ENCODE peak calls at places on chromosomes 1 and 21, in ten cellular contexts. One of them, this sample, is unnamed.

GRCh38 chr1:197485790-197486189 is 217.7 kb downstream of the CRB1 start:
- DNase-seq in GM12891: no peak
- DNase-seq in A549: no peak
- DNase-seq in Peyer's patch: no peak
- DNase-seq in IMR-90: no peak
- DNase-seq in endothelial cell of umbilical vein: peak; percentile 43
- DNase-seq in suprapubic skin: no peak
- DNase-seq in upper lobe of left lung: no peak
- DNase-seq in heart left ventricle: no peak
- DNase-seq in ovary: no peak
- DNase-seq in this sample: no peak

GRCh38 chr1:87182611-87183010 is 146.1 kb upstream of the LMO4 start:
- DNase-seq in GM12891: no peak
- DNase-seq in A549: no peak
- DNase-seq in Peyer's patch: no peak
- DNase-seq in IMR-90: no peak
- DNase-seq in endothelial cell of umbilical vein: no peak
- DNase-seq in suprapubic skin: no peak
- DNase-seq in upper lobe of left lung: no peak
- DNase-seq in heart left ventricle: no peak
- DNase-seq in ovary: no peak
- DNase-seq in this sample: no peak

GRCh38 chr1:157113631-157114030 is 14.0 kb upstream of the ETV3L start:
- DNase-seq in GM12891: no peak
- DNase-seq in A549: no peak
- DNase-seq in Peyer's patch: no peak
- DNase-seq in IMR-90: no peak
- DNase-seq in endothelial cell of umbilical vein: no peak
- DNase-seq in suprapubic skin: peak; percentile 60
- DNase-seq in upper lobe of left lung: no peak
- DNase-seq in heart left ventricle: no peak
- DNase-seq in ovary: no peak
- DNase-seq in this sample: no peak

GRCh38 chr1:80250573-80251168 is 1244.1 kb upstream of the ADGRL4 start:
- DNase-seq in GM12891: no peak
- DNase-seq in A549: no peak
- DNase-seq in Peyer's patch: no peak
- DNase-seq in IMR-90: no peak
- DNase-seq in endothelial cell of umbilical vein: no peak
- DNase-seq in suprapubic skin: no peak
- DNase-seq in upper lobe of left lung: no peak
- DNase-seq in heart left ventricle: no peak
- DNase-seq in ovary: no peak
- DNase-seq in this sample: no peak

GRCh38 chr1:56709269-56709880 is 64.3 kb downstream of the PRKAA2 start:
- DNase-seq in GM12891: no peak
- DNase-seq in A549: peak; percentile 19
- DNase-seq in Peyer's patch: no peak
- DNase-seq in IMR-90: peak; percentile 65
- DNase-seq in endothelial cell of umbilical vein: peak; percentile 69
- DNase-seq in suprapubic skin: no peak
- DNase-seq in upper lobe of left lung: no peak
- DNase-seq in heart left ventricle: no peak
- DNase-seq in ovary: no peak
- DNase-seq in this sample: peak; percentile 54

GRCh38 chr1:163399976-163400375 is 78.2 kb downstream of the NUF2 start:
- DNase-seq in GM12891: no peak
- DNase-seq in A549: no peak
- DNase-seq in Peyer's patch: no peak
- DNase-seq in IMR-90: no peak
- DNase-seq in endothelial cell of umbilical vein: no peak
- DNase-seq in suprapubic skin: no peak
- DNase-seq in upper lobe of left lung: no peak
- DNase-seq in heart left ventricle: no peak
- DNase-seq in ovary: no peak
- DNase-seq in this sample: no peak

GRCh38 chr1:37631039-37631428 is 3.7 kb downstream of the RSPO1 start:
- DNase-seq in GM12891: no peak
- DNase-seq in A549: no peak
- DNase-seq in Peyer's patch: no peak
- DNase-seq in IMR-90: no peak
- DNase-seq in endothelial cell of umbilical vein: no peak
- DNase-seq in suprapubic skin: no peak
- DNase-seq in upper lobe of left lung: no peak
- DNase-seq in heart left ventricle: no peak
- DNase-seq in ovary: no peak
- DNase-seq in this sample: no peak

GRCh38 chr1:215665212-215665611 is 98.1 kb downstream of the KCTD3 start:
- DNase-seq in GM12891: no peak
- DNase-seq in A549: no peak
- DNase-seq in Peyer's patch: no peak
- DNase-seq in IMR-90: peak; percentile 94
- DNase-seq in endothelial cell of umbilical vein: no peak
- DNase-seq in suprapubic skin: no peak
- DNase-seq in upper lobe of left lung: no peak
- DNase-seq in heart left ventricle: no peak
- DNase-seq in ovary: no peak
- DNase-seq in this sample: no peak

GRCh38 chr21:45874716-45875415 is 106.7 kb upstream of the COL6A1 start:
- DNase-seq in GM12891: no peak
- DNase-seq in A549: no peak
- DNase-seq in Peyer's patch: peak; percentile 56
- DNase-seq in IMR-90: peak; percentile 98
- DNase-seq in endothelial cell of umbilical vein: peak; percentile 6
- DNase-seq in suprapubic skin: no peak
- DNase-seq in upper lobe of left lung: peak; percentile 85
- DNase-seq in heart left ventricle: no peak
- DNase-seq in ovary: peak; percentile 44
- DNase-seq in this sample: no peak

GRCh38 chr21:25107708-25108107 is 499.6 kb downstream of the MRPL39 start:
- DNase-seq in GM12891: no peak
- DNase-seq in A549: no peak
- DNase-seq in Peyer's patch: no peak
- DNase-seq in IMR-90: peak; percentile 94
- DNase-seq in endothelial cell of umbilical vein: no peak
- DNase-seq in suprapubic skin: no peak
- DNase-seq in upper lobe of left lung: no peak
- DNase-seq in heart left ventricle: no peak
- DNase-seq in ovary: no peak
- DNase-seq in this sample: no peak

GRCh38 chr1:24556414-24556795 is 518 bp downstream of the NCMAP start:
- DNase-seq in GM12891: no peak
- DNase-seq in A549: no peak
- DNase-seq in Peyer's patch: no peak
- DNase-seq in IMR-90: no peak
- DNase-seq in endothelial cell of umbilical vein: no peak
- DNase-seq in suprapubic skin: no peak
- DNase-seq in upper lobe of left lung: no peak
- DNase-seq in heart left ventricle: no peak
- DNase-seq in ovary: no peak
- DNase-seq in this sample: no peak

GRCh38 chr1:24553931-24554330 is 2.0 kb upstream of the NCMAP start:
- DNase-seq in GM12891: no peak
- DNase-seq in A549: no peak
- DNase-seq in Peyer's patch: no peak
- DNase-seq in IMR-90: no peak
- DNase-seq in endothelial cell of umbilical vein: no peak
- DNase-seq in suprapubic skin: no peak
- DNase-seq in upper lobe of left lung: no peak
- DNase-seq in heart left ventricle: no peak
- DNase-seq in ovary: no peak
- DNase-seq in this sample: no peak

GRCh38 chr1:24557220-24557619 is 1.3 kb downstream of the NCMAP start:
- DNase-seq in GM12891: no peak
- DNase-seq in A549: no peak
- DNase-seq in Peyer's patch: no peak
- DNase-seq in IMR-90: no peak
- DNase-seq in endothelial cell of umbilical vein: no peak
- DNase-seq in suprapubic skin: no peak
- DNase-seq in upper lobe of left lung: no peak
- DNase-seq in heart left ventricle: no peak
- DNase-seq in ovary: no peak
- DNase-seq in this sample: no peak

GRCh38 chr1:24554714-24555113 is 1.2 kb upstream of the NCMAP start:
- DNase-seq in GM12891: no peak
- DNase-seq in A549: no peak
- DNase-seq in Peyer's patch: no peak
- DNase-seq in IMR-90: no peak
- DNase-seq in endothelial cell of umbilical vein: no peak
- DNase-seq in suprapubic skin: no peak
- DNase-seq in upper lobe of left lung: no peak
- DNase-seq in heart left ventricle: no peak
- DNase-seq in ovary: no peak
- DNase-seq in this sample: no peak

DNA sequence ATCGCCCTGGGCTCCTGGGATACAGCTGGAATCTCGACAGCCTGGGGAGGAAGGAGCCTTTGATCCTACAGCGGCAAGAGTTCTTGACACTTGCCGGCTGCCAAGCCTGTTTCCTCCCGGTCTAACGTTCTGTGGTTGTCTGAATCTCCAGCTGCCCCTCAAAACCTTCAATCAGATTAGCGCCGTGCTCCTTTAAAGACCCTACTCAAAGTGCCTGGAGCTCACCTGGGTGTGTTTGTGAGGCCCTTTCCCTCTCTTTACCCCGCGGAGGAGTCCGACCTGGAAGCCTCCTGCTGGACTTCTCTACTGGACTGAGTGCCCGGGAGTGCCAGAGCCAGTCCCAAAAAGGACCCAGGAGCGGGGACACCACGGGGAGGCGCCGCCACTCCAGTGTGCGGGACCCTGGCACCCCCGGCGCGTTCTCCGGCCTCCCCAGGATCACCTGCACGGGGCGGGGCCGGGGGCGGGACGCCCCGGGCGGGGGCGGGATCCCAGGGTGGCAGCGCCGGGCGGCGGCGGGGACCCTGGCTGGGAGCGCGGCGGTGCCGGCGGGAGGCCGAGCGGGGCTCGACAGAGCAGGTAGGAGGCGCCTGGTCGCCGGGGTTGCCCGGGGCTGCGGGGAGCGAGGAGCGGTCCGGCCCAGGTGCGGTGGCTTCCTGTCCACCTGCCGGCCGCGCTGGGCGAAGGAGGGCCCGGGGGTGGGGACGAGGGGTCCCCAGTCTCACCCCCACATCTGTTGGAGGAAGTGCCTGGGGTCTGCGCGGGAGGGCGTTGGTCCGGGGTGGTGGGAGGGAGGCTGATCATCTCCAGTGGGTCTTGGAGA is at the start of gene NCMAP:
- DNase-seq in GM12891: no peak
- DNase-seq in A549: no peak
- DNase-seq in Peyer's patch: peak; percentile 86
- DNase-seq in IMR-90: no peak
- DNase-seq in endothelial cell of umbilical vein: no peak
- DNase-seq in suprapubic skin: no peak
- DNase-seq in upper lobe of left lung: peak; percentile 94
- DNase-seq in heart left ventricle: no peak
- DNase-seq in ovary: no peak
- DNase-seq in this sample: no peak
- TF ChIP-seq POLR2A in GM12891: no peak
- TF ChIP-seq POLR2A in A549: no peak
- TF ChIP-seq POLR2A in Peyer's patch: no peak
- TF ChIP-seq POLR2A in IMR-90: no peak
- TF ChIP-seq POLR2A in endothelial cell of umbilical vein: no peak
- TF ChIP-seq POLR2A in suprapubic skin: no peak
- TF ChIP-seq POLR2A in upper lobe of left lung: no peak
- TF ChIP-seq POLR2A in heart left ventricle: no peak
- TF ChIP-seq POLR2A in ovary: no peak
- TF ChIP-seq POLR2A in this sample: no peak

GRCh38 chr1:2229032-2229920 is 1.2 kb downstream of the SKI start:
- DNase-seq in GM12891: no peak
- DNase-seq in A549: no peak
- DNase-seq in Peyer's patch: peak; percentile 82
- DNase-seq in IMR-90: peak; percentile 69
- DNase-seq in endothelial cell of umbilical vein: peak; percentile 67
- DNase-seq in suprapubic skin: no peak
- DNase-seq in upper lobe of left lung: peak; percentile 93
- DNase-seq in heart left ventricle: peak; percentile 86
- DNase-seq in ovary: peak; percentile 88
- DNase-seq in this sample: peak; percentile 88
- TF ChIP-seq POLR2A in GM12891: no peak
- TF ChIP-seq POLR2A in A549: no peak
- TF ChIP-seq POLR2A in Peyer's patch: no peak
- TF ChIP-seq POLR2A in IMR-90: no peak
- TF ChIP-seq POLR2A in endothelial cell of umbilical vein: no peak
- TF ChIP-seq POLR2A in suprapubic skin: no peak
- TF ChIP-seq POLR2A in upper lobe of left lung: no peak
- TF ChIP-seq POLR2A in heart left ventricle: no peak
- TF ChIP-seq POLR2A in ovary: no peak
- TF ChIP-seq POLR2A in this sample: peak; percentile 40

GRCh38 chr21:37983336-37984095 is 67.3 kb upstream of the KCNJ6 start:
- DNase-seq in GM12891: no peak
- DNase-seq in A549: peak; percentile 7
- DNase-seq in Peyer's patch: no peak
- DNase-seq in IMR-90: no peak
- DNase-seq in endothelial cell of umbilical vein: no peak
- DNase-seq in suprapubic skin: no peak
- DNase-seq in upper lobe of left lung: no peak
- DNase-seq in heart left ventricle: no peak
- DNase-seq in ovary: no peak
- DNase-seq in this sample: no peak
- TF ChIP-seq POLR2A in GM12891: no peak
- TF ChIP-seq POLR2A in A549: no peak
- TF ChIP-seq POLR2A in Peyer's patch: no peak
- TF ChIP-seq POLR2A in IMR-90: no peak
- TF ChIP-seq POLR2A in endothelial cell of umbilical vein: no peak
- TF ChIP-seq POLR2A in suprapubic skin: no peak
- TF ChIP-seq POLR2A in upper lobe of left lung: no peak
- TF ChIP-seq POLR2A in heart left ventricle: no peak
- TF ChIP-seq POLR2A in ovary: no peak
- TF ChIP-seq POLR2A in this sample: no peak

GRCh38 chr1:10795305-10796021 is 983 bp downstream of the CASZ1 start:
- DNase-seq in GM12891: no peak
- DNase-seq in A549: no peak
- DNase-seq in Peyer's patch: peak; percentile 76
- DNase-seq in IMR-90: no peak
- DNase-seq in endothelial cell of umbilical vein: peak; percentile 13
- DNase-seq in suprapubic skin: no peak
- DNase-seq in upper lobe of left lung: peak; percentile 81
- DNase-seq in heart left ventricle: peak; percentile 58
- DNase-seq in ovary: no peak
- DNase-seq in this sample: no peak

GRCh38 chr1:10799726-10800125 is 3.3 kb upstream of the CASZ1 start:
- DNase-seq in GM12891: no peak
- DNase-seq in A549: no peak
- DNase-seq in Peyer's patch: no peak
- DNase-seq in IMR-90: no peak
- DNase-seq in endothelial cell of umbilical vein: no peak
- DNase-seq in suprapubic skin: no peak
- DNase-seq in upper lobe of left lung: no peak
- DNase-seq in heart left ventricle: no peak
- DNase-seq in ovary: no peak
- DNase-seq in this sample: no peak

GRCh38 chr1:10794724-10795304 is 1.6 kb downstream of the CASZ1 start:
- DNase-seq in GM12891: no peak
- DNase-seq in A549: no peak
- DNase-seq in Peyer's patch: no peak
- DNase-seq in IMR-90: no peak
- DNase-seq in endothelial cell of umbilical vein: no peak
- DNase-seq in suprapubic skin: no peak
- DNase-seq in upper lobe of left lung: peak; percentile 87
- DNase-seq in heart left ventricle: peak; percentile 74
- DNase-seq in ovary: no peak
- DNase-seq in this sample: no peak

GRCh38 chr1:10793129-10793651 is 3.3 kb downstream of the CASZ1 start:
- DNase-seq in GM12891: no peak
- DNase-seq in A549: no peak
- DNase-seq in Peyer's patch: no peak
- DNase-seq in IMR-90: no peak
- DNase-seq in endothelial cell of umbilical vein: no peak
- DNase-seq in suprapubic skin: no peak
- DNase-seq in upper lobe of left lung: no peak
- DNase-seq in heart left ventricle: no peak
- DNase-seq in ovary: no peak
- DNase-seq in this sample: no peak

GRCh38 chr1:10796029-10796944 is at the start of gene CASZ1:
- DNase-seq in GM12891: no peak
- DNase-seq in A549: peak; percentile 83
- DNase-seq in Peyer's patch: peak; percentile 91
- DNase-seq in IMR-90: peak; percentile 86
- DNase-seq in endothelial cell of umbilical vein: peak; percentile 83
- DNase-seq in suprapubic skin: no peak
- DNase-seq in upper lobe of left lung: peak; percentile 95
- DNase-seq in heart left ventricle: peak; percentile 83
- DNase-seq in ovary: peak; percentile 78
- DNase-seq in this sample: no peak
- TF ChIP-seq POLR2A in GM12891: no peak
- TF ChIP-seq POLR2A in A549: no peak
- TF ChIP-seq POLR2A in Peyer's patch: peak; percentile 88
- TF ChIP-seq POLR2A in IMR-90: no peak
- TF ChIP-seq POLR2A in endothelial cell of umbilical vein: no peak
- TF ChIP-seq POLR2A in suprapubic skin: no peak
- TF ChIP-seq POLR2A in upper lobe of left lung: peak; percentile 27
- TF ChIP-seq POLR2A in heart left ventricle: peak; percentile 56
- TF ChIP-seq POLR2A in ovary: no peak
- TF ChIP-seq POLR2A in this sample: no peak

This sample was measured in erythroblast.